ENCODE peak calls at places on chromosomes 1 and 21, in four cellular contexts. C is CD8-positive, alpha-beta T cell; Z is SK-N-SH; P is A673. D is an unnamed sample. For H3K4me1, the result is how much of the 10 kb centered on the place peaks cover.

GRCh38 chr1:247415423-247416361 is at the start of gene NLRP3:
- DNase-seq in C (peak), Z (no peak), P (no peak), D (peak)

GRCh38 chr1:55285849-55286248 is 70.7 kb upstream of the USP24 start:
- DNase-seq in Z (no peak), P (peak), C (no peak), D (no peak)

GRCh38 chr1:215376544-215377264 is 190.4 kb upstream of the KCTD3 start:
- DNase-seq in P (peak), Z (no peak), C (no peak), D (no peak)

GRCh38 chr1:45928486-45929205 is 125.2 kb downstream of the MAST2 start:
- DNase-seq in P (no peak), C (no peak), Z (no peak), D (peak)

GRCh38 chr1:59574085-59574484 is 240.7 kb upstream of the HOOK1 start:
- DNase-seq in Z (no peak), C (no peak), P (no peak), D (no peak)

GRCh38 chr21:44535963-44536362 is 4.0 kb downstream of the KRTAP10-1 start:
- DNase-seq in C (no peak), P (no peak), Z (no peak), D (peak)

GRCh38 chr21:44377201-44377921 is 23.9 kb downstream of the TRPM2 start:
- DNase-seq in C (no peak), P (peak), Z (peak), D (peak)

GRCh38 chr1:196910208-196910607 is 22.4 kb downstream of the CFHR4 start:
- DNase-seq in P (peak), C (no peak), Z (no peak), D (no peak)

GRCh38 chr1:119068427-119068826 is 72.0 kb downstream of the WARS2 start:
- DNase-seq in C (no peak), P (no peak), Z (peak), D (no peak)

GRCh38 chr21:44752701-44753235 is 41.4 kb upstream of the TSPEAR start:
- DNase-seq in C (no peak), P (peak), Z (no peak), D (no peak)

GRCh38 chr1:14599787-14600186 is 1.3 kb downstream of the KAZN start:
- DNase-seq in C (no peak), P (no peak), Z (no peak), D (no peak)

GRCh38 chr1:231604276-231604621 is 22.3 kb upstream of the DISC1 start:
- DNase-seq in C (no peak), Z (no peak), P (no peak), D (no peak)

GRCh38 chr1:119453021-119453420 is 38.1 kb downstream of the HSD3B2 start:
- DNase-seq in P (no peak), Z (no peak), C (no peak), D (peak)

GRCh38 chr21:39014751-39015150 is 168.5 kb downstream of the PSMG1 start:
- DNase-seq in C (no peak), P (no peak), Z (no peak), D (no peak)

GRCh38 chr1:41842282-41842681 is 76.4 kb downstream of the HIVEP3 start:
- DNase-seq in P (no peak), C (no peak), Z (peak), D (no peak)

GRCh38 chr1:24493785-24494184 is 8.9 kb upstream of the RCAN3 start:
- DNase-seq in P (no peak), C (no peak), Z (no peak), D (no peak)

GRCh38 chr1:24487455-24487854 is 15.2 kb upstream of the RCAN3 start:
- DNase-seq in C (no peak), P (no peak), Z (no peak), D (no peak)

GRCh38 chr1:24490101-24490781 is 12.4 kb upstream of the RCAN3 start:
- DNase-seq in C (no peak), P (no peak), Z (no peak), D (no peak)

GRCh38 chr1:24489674-24490073 is 13.0 kb upstream of the RCAN3 start:
- DNase-seq in C (no peak), P (no peak), Z (no peak), D (no peak)

GRCh38 chr1:24491577-24492360 is 10.9 kb upstream of the RCAN3 start:
- DNase-seq in C (no peak), Z (peak), P (peak), D (no peak)
- H3K4me3 ChIP-seq in C (no peak), Z (peak), P (no peak), D (no peak)

DNA sequence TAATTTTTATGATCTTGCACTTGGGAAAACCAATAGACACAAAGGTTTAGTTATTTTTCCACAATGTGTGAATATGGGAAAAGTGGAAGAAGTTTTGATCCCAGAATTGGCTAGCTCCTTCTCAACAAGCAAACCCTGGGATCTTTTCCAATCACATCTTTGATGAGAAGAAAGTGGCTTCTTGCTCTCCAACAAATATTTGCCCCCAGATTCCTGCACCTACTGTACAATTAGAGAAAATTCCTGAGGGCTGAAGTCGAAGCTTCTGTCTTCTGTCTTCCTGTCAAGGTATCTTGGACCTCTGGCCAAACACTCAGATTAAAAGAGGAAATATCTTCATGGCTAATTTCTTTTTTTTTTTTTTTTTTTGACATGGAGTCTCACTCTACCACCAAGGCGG is 113.1 kb upstream of the SLC45A1 start:
- DNase-seq in Z (no peak), P (no peak), C (no peak), D (no peak)
- H3K4me1 ChIP-seq in Z (under half), P (under half), C (under half), D (under half)

GRCh38 chr1:32702599-32703478 is at the start of gene SYNC:
- DNase-seq in Z (peak), P (no peak), C (no peak), D (peak)
- H3K4me3 ChIP-seq in Z (peak), P (peak), C (no peak), D (peak)

GRCh38 chr1:91730781-91731732 is 154.9 kb downstream of the TGFBR3 start:
- DNase-seq in P (peak), Z (no peak), C (no peak), D (no peak)

GRCh38 chr1:91732291-91732953 is 153.5 kb downstream of the TGFBR3 start:
- DNase-seq in C (no peak), Z (no peak), P (peak), D (peak)

GRCh38 chr1:91732991-91733390 is 153.0 kb downstream of the TGFBR3 start:
- DNase-seq in Z (no peak), P (no peak), C (no peak), D (no peak)

GRCh38 chr1:91729621-91730348 is 156.2 kb downstream of the TGFBR3 start:
- DNase-seq in P (no peak), C (no peak), Z (no peak), D (no peak)

GRCh38 chr1:91731815-91732214 is 154.1 kb downstream of the TGFBR3 start:
- DNase-seq in P (no peak), C (peak), Z (no peak), D (no peak)
- H3K4me1 ChIP-seq in P (under half), C (under half), Z (under half), D (under half)

DNA sequence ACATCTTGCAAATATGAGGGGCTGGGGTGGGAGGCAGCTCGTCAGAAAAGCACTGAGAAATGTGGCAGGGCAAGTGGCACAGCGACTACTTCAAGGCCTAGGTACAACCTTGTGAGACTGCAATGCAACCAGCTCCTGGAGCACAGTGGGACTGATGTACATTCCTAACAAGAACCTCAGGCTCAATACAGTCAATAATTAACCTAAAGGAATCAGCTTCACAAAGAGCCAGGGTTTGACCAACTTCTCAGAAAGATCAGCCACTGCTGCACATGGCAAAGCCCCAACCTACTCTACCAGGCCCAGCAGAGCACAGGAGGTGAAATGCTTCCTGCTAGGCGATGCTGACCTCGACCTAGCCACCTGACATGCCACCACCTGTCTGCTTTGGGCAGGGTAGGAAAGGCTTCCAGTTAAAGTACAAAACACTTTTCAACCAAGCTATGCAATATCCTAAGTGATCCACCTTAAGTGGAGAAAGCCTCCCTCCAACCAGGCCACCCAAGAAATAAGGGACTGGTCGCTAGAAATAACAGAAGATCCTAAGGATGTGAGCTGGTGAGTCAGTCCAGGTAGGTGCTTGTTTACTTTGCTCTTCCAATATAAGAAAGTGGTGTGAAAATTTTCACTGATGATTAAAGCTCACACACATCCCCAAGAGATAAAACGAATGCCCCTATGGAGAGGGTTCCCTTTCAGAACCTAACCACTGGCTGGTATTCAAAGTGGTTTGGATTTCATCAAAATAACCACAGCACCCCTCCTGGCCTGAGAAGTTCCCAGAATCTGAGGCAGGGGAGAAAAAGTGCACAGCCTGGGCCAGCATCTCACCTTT is 2.1 kb downstream of the RIPK4 start:
- DNase-seq in P (no peak), Z (no peak), C (no peak), D (peak)
- H3K4me3 ChIP-seq in P (peak), Z (no peak), C (no peak), D (peak)